ENCODE peak calls at places on chromosomes 6 and 20, in five cellular contexts. One of them, this sample, is unnamed.

GRCh38 chr20:36273414-36274247 is 32.5 kb upstream of the DLGAP4 start:
- DNase-seq in mucosa of descending colon: no peak
- DNase-seq in OCI-LY7: peak
- DNase-seq in upper lobe of right lung: no peak
- DNase-seq in fibroblast of lung: peak
- DNase-seq in this sample: no peak

GRCh38 chr6:109447087-109447486 is 6.6 kb downstream of the SMPD2 start:
- DNase-seq in mucosa of descending colon: no peak
- DNase-seq in OCI-LY7: no peak
- DNase-seq in upper lobe of right lung: no peak
- DNase-seq in fibroblast of lung: no peak
- DNase-seq in this sample: no peak

GRCh38 chr6:1796706-1797529 is 187.2 kb downstream of the FOXC1 start:
- DNase-seq in mucosa of descending colon: no peak
- DNase-seq in OCI-LY7: peak
- DNase-seq in upper lobe of right lung: no peak
- DNase-seq in fibroblast of lung: no peak
- DNase-seq in this sample: no peak

GRCh38 chr6:43668151-43669028 is 19.2 kb downstream of the MRPS18A start:
- DNase-seq in mucosa of descending colon: peak
- DNase-seq in OCI-LY7: peak
- DNase-seq in upper lobe of right lung: peak
- DNase-seq in fibroblast of lung: peak
- DNase-seq in this sample: peak

GRCh38 chr6:57215260-57215659 is 6.8 kb downstream of the RAB23 start:
- DNase-seq in mucosa of descending colon: no peak
- DNase-seq in OCI-LY7: no peak
- DNase-seq in upper lobe of right lung: no peak
- DNase-seq in fibroblast of lung: no peak
- DNase-seq in this sample: no peak

GRCh38 chr6:72811971-72812421 is 190.1 kb downstream of the KCNQ5 start:
- DNase-seq in mucosa of descending colon: no peak
- DNase-seq in OCI-LY7: no peak
- DNase-seq in upper lobe of right lung: no peak
- DNase-seq in fibroblast of lung: no peak
- DNase-seq in this sample: no peak

GRCh38 chr20:61611401-61611800 is 359.3 kb downstream of the CDH4 start:
- DNase-seq in mucosa of descending colon: no peak
- DNase-seq in OCI-LY7: no peak
- DNase-seq in upper lobe of right lung: no peak
- DNase-seq in fibroblast of lung: no peak
- DNase-seq in this sample: no peak

GRCh38 chr20:56839791-56840190 is 210.7 kb downstream of the TFAP2C start:
- DNase-seq in mucosa of descending colon: no peak
- DNase-seq in OCI-LY7: no peak
- DNase-seq in upper lobe of right lung: no peak
- DNase-seq in fibroblast of lung: no peak
- DNase-seq in this sample: no peak

GRCh38 chr20:61360940-61361339 is 108.9 kb downstream of the CDH4 start:
- DNase-seq in mucosa of descending colon: no peak
- DNase-seq in OCI-LY7: no peak
- DNase-seq in upper lobe of right lung: no peak
- DNase-seq in fibroblast of lung: no peak
- DNase-seq in this sample: no peak

GRCh38 chr20:36645998-36646397 is at the start of gene SLA2:
- DNase-seq in mucosa of descending colon: peak
- DNase-seq in OCI-LY7: peak
- DNase-seq in upper lobe of right lung: peak
- DNase-seq in fibroblast of lung: no peak
- DNase-seq in this sample: no peak

GRCh38 chr6:130997061-130997753 is 65.8 kb downstream of the EPB41L2 start:
- DNase-seq in mucosa of descending colon: no peak
- DNase-seq in OCI-LY7: no peak
- DNase-seq in upper lobe of right lung: no peak
- DNase-seq in fibroblast of lung: peak
- DNase-seq in this sample: no peak

GRCh38 chr20:52936368-52936986 is 35.7 kb upstream of the TSHZ2 start:
- DNase-seq in mucosa of descending colon: no peak
- DNase-seq in OCI-LY7: no peak
- DNase-seq in upper lobe of right lung: no peak
- DNase-seq in fibroblast of lung: no peak
- DNase-seq in this sample: no peak

GRCh38 chr6:122803056-122803695 is 14.1 kb downstream of the SMPDL3A start:
- DNase-seq in mucosa of descending colon: no peak
- DNase-seq in OCI-LY7: no peak
- DNase-seq in upper lobe of right lung: no peak
- DNase-seq in fibroblast of lung: peak
- DNase-seq in this sample: no peak

GRCh38 chr6:97136644-97137358 is 146.2 kb downstream of the MMS22L start:
- DNase-seq in mucosa of descending colon: no peak
- DNase-seq in OCI-LY7: no peak
- DNase-seq in upper lobe of right lung: no peak
- DNase-seq in fibroblast of lung: no peak
- DNase-seq in this sample: peak

GRCh38 chr6:38404355-38404754 is 235.4 kb downstream of the BTBD9 start:
- DNase-seq in mucosa of descending colon: no peak
- DNase-seq in OCI-LY7: peak
- DNase-seq in upper lobe of right lung: no peak
- DNase-seq in fibroblast of lung: peak
- DNase-seq in this sample: no peak

GRCh38 chr6:72798196-72798595 is 176.3 kb downstream of the KCNQ5 start:
- DNase-seq in mucosa of descending colon: no peak
- DNase-seq in OCI-LY7: no peak
- DNase-seq in upper lobe of right lung: no peak
- DNase-seq in fibroblast of lung: peak
- DNase-seq in this sample: no peak

GRCh38 chr6:141669141-141669540 is 463.6 kb upstream of the GJE1 start:
- DNase-seq in mucosa of descending colon: no peak
- DNase-seq in OCI-LY7: no peak
- DNase-seq in upper lobe of right lung: no peak
- DNase-seq in fibroblast of lung: peak
- DNase-seq in this sample: no peak

GRCh38 chr6:133752129-133752528 is 136.8 kb upstream of the TCF21 start:
- DNase-seq in mucosa of descending colon: no peak
- DNase-seq in OCI-LY7: no peak
- DNase-seq in upper lobe of right lung: no peak
- DNase-seq in fibroblast of lung: no peak
- DNase-seq in this sample: no peak

GRCh38 chr6:72861935-72862432 is 240.1 kb downstream of the KCNQ5 start:
- DNase-seq in mucosa of descending colon: no peak
- DNase-seq in OCI-LY7: no peak
- DNase-seq in upper lobe of right lung: no peak
- DNase-seq in fibroblast of lung: peak
- DNase-seq in this sample: peak

GRCh38 chr20:37315293-37316110 is 26.0 kb downstream of the MANBAL start:
- DNase-seq in mucosa of descending colon: peak
- DNase-seq in OCI-LY7: peak
- DNase-seq in upper lobe of right lung: no peak
- DNase-seq in fibroblast of lung: peak
- DNase-seq in this sample: no peak

GRCh38 chr6:39887692-39888450 is 46.4 kb downstream of the MOCS1 start:
- DNase-seq in mucosa of descending colon: peak
- DNase-seq in OCI-LY7: no peak
- DNase-seq in upper lobe of right lung: peak
- DNase-seq in fibroblast of lung: peak
- DNase-seq in this sample: peak

GRCh38 chr6:37622639-37623038 is 75.0 kb downstream of the MDGA1 start:
- DNase-seq in mucosa of descending colon: no peak
- DNase-seq in OCI-LY7: peak
- DNase-seq in upper lobe of right lung: no peak
- DNase-seq in fibroblast of lung: no peak
- DNase-seq in this sample: no peak

GRCh38 chr6:28171271-28171670 is 29.6 kb downstream of the ZKSCAN8 start:
- DNase-seq in mucosa of descending colon: no peak
- DNase-seq in OCI-LY7: no peak
- DNase-seq in upper lobe of right lung: no peak
- DNase-seq in fibroblast of lung: no peak
- DNase-seq in this sample: no peak

GRCh38 chr6:100657678-100658330 is 193.1 kb upstream of the SIM1 start:
- DNase-seq in mucosa of descending colon: no peak
- DNase-seq in OCI-LY7: peak
- DNase-seq in upper lobe of right lung: no peak
- DNase-seq in fibroblast of lung: peak
- DNase-seq in this sample: no peak

GRCh38 chr6:97203343-97203742 is 79.7 kb downstream of the MMS22L start:
- DNase-seq in mucosa of descending colon: no peak
- DNase-seq in OCI-LY7: no peak
- DNase-seq in upper lobe of right lung: no peak
- DNase-seq in fibroblast of lung: peak
- DNase-seq in this sample: peak

GRCh38 chr20:49484180-49485140 is 2.0 kb upstream of the KCNB1 start:
- DNase-seq in mucosa of descending colon: peak
- DNase-seq in OCI-LY7: no peak
- DNase-seq in upper lobe of right lung: peak
- DNase-seq in fibroblast of lung: peak
- DNase-seq in this sample: no peak

GRCh38 chr6:35583893-35584688 is 71.4 kb upstream of the TULP1 start:
- DNase-seq in mucosa of descending colon: no peak
- DNase-seq in OCI-LY7: peak
- DNase-seq in upper lobe of right lung: no peak
- DNase-seq in fibroblast of lung: peak
- DNase-seq in this sample: peak

GRCh38 chr6:166691741-166692140 is 64.7 kb upstream of the RPS6KA2 start:
- DNase-seq in mucosa of descending colon: no peak
- DNase-seq in OCI-LY7: no peak
- DNase-seq in upper lobe of right lung: no peak
- DNase-seq in fibroblast of lung: no peak
- DNase-seq in this sample: no peak
- H3K4me3 ChIP-seq in mucosa of descending colon: no peak
- H3K4me3 ChIP-seq in OCI-LY7: no peak
- H3K4me3 ChIP-seq in upper lobe of right lung: no peak
- H3K4me3 ChIP-seq in fibroblast of lung: no peak
- H3K4me3 ChIP-seq in this sample: no peak

GRCh38 chr6:53151676-53152075 is 3.0 kb upstream of the GCM1 start:
- DNase-seq in mucosa of descending colon: no peak
- DNase-seq in OCI-LY7: peak
- DNase-seq in upper lobe of right lung: no peak
- DNase-seq in fibroblast of lung: no peak
- DNase-seq in this sample: no peak
- TF ChIP-seq CTCF in mucosa of descending colon: no peak
- TF ChIP-seq CTCF in OCI-LY7: peak
- TF ChIP-seq CTCF in upper lobe of right lung: peak
- TF ChIP-seq CTCF in fibroblast of lung: no peak
- TF ChIP-seq CTCF in this sample: peak

GRCh38 chr6:142884214-142885035 is 60.6 kb downstream of the HIVEP2 start:
- DNase-seq in mucosa of descending colon: no peak
- DNase-seq in OCI-LY7: no peak
- DNase-seq in upper lobe of right lung: no peak
- DNase-seq in fibroblast of lung: no peak
- DNase-seq in this sample: no peak
- H3K4me3 ChIP-seq in mucosa of descending colon: no peak
- H3K4me3 ChIP-seq in OCI-LY7: peak
- H3K4me3 ChIP-seq in upper lobe of right lung: peak
- H3K4me3 ChIP-seq in fibroblast of lung: peak
- H3K4me3 ChIP-seq in this sample: peak

DNA sequence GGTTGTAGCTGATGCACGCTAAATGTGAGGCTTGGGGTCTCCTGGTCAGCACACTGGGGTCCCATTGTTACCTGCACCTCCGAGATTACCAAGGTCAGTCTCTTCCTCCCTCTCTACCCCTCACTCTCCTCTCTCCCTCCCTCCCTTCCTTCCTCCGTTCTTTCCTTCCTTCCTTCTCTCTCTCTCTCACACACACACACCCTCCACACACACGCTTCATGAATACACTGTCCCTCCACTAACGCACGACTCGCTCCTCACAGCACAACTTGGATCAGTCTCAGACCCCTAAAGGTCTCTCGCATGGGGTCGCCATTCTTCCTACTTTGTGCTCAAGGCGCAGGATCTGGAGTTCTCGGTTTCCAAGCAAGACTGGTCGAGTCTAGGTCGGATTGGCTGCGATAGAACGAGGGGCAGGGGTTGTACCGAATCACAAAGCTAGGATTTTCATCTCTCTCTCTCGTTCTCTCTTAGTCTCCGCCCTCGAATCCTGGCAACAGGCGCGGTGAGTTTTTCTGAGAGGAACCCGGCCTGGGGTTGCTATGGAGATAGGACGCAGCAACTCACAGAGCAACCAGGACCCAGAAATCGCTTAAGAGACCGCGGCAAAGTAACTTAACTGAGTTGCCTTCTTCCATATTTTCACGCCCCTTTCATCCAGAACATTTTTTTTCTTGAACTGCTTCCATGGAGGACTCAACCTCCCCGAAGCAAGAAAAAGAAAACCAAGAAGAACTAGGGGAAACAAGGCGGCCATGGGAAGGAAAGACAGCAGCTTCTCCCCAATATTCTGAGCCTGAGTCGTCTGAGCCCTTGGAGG is at the start of gene RSPH4A:
- DNase-seq in mucosa of descending colon: peak
- DNase-seq in OCI-LY7: peak
- DNase-seq in upper lobe of right lung: peak
- DNase-seq in fibroblast of lung: peak
- DNase-seq in this sample: peak
- TF ChIP-seq CTCF in mucosa of descending colon: no peak
- TF ChIP-seq CTCF in OCI-LY7: no peak
- TF ChIP-seq CTCF in upper lobe of right lung: no peak
- TF ChIP-seq CTCF in fibroblast of lung: no peak
- TF ChIP-seq CTCF in this sample: peak

DNA sequence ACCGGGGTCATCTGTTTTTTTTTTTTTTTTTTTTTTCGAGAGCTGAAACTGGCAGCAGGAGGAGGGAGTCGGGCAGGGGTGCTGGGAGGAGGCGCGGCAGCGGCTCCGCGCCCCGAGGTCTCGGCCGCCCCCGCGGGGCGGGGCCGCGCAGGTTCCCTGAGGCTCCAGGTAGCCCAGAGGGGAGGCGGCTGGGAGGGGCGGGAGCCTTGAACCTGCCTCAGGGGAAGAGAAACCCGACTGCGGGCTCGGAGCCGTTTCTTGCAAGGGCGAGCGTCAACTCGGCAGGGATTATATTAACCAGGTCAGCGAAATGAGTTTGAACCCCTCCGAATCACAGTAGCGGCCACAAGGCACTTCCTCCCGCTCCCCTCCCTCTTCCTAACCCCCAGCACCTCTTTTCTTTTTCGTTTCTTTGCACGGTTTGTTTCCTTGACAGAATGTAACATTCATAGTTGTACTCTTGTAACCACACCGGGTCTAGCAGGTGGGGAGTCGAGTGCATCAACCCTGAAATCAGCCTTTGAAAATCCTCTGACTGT is 2.0 kb downstream of the MYB start:
- DNase-seq in mucosa of descending colon: peak
- DNase-seq in OCI-LY7: peak
- DNase-seq in upper lobe of right lung: peak
- DNase-seq in fibroblast of lung: no peak
- DNase-seq in this sample: no peak
- H3K4me3 ChIP-seq in mucosa of descending colon: peak
- H3K4me3 ChIP-seq in OCI-LY7: peak
- H3K4me3 ChIP-seq in upper lobe of right lung: peak
- H3K4me3 ChIP-seq in fibroblast of lung: peak
- H3K4me3 ChIP-seq in this sample: peak

This sample was measured in HFF-Myc.